ENCODE peak calls at places on chromosomes 2 and 18, in four cellular contexts. D, T, V and G are unnamed samples.

GRCh38 chr2:43040084-43040854 is 186.1 kb downstream of the ZFP36L2 start:
- DNase-seq in D (no peak), T (no peak), V (no peak), G (peak; percentile 59)

GRCh38 chr18:62523631-62524442 is 1.0 kb downstream of the ZCCHC2 start:
- DNase-seq in D (peak; percentile 53), T (peak; percentile 59), V (no peak), G (peak; percentile 64)

GRCh38 chr18:76765649-76766048 is 56.7 kb upstream of the ZNF236 start:
- DNase-seq in D (no peak), T (no peak), V (no peak), G (no peak)

GRCh38 chr2:152155209-152155608 is 20.4 kb downstream of the STAM2 start:
- DNase-seq in D (no peak), T (no peak), V (no peak), G (no peak)

GRCh38 chr2:113795405-113795920 is 39.0 kb upstream of the SLC35F5 start:
- DNase-seq in D (no peak), T (no peak), V (no peak), G (no peak)

GRCh38 chr18:59021500-59021899 is 118.2 kb upstream of the SEC11C start:
- DNase-seq in D (no peak), T (no peak), V (no peak), G (no peak)

GRCh38 chr2:70069049-70069448 is 18.2 kb upstream of the PCBP1 start:
- DNase-seq in D (no peak), T (no peak), V (no peak), G (no peak)

GRCh38 chr2:106547104-106547503 is 59.9 kb downstream of the CD8B2 start:
- DNase-seq in D (no peak), T (no peak), V (no peak), G (no peak)

GRCh38 chr2:83273322-83273721 is 1185.8 kb downstream of the SUCLG1 start:
- DNase-seq in D (no peak), T (no peak), V (no peak), G (no peak)

GRCh38 chr2:200703132-200703925 is 108.4 kb upstream of the BZW1 start:
- DNase-seq in D (peak; percentile 58), T (peak; percentile 70), V (peak; percentile 77), G (peak; percentile 72)

GRCh38 chr18:3012306-3012919 is 531 bp downstream of the LPIN2 start:
- DNase-seq in D (peak; percentile 54), T (peak; percentile 44), V (no peak), G (peak; percentile 51)

GRCh38 chr2:171941316-171941699 is 19.0 kb downstream of the HAT1 start:
- DNase-seq in D (no peak), T (no peak), V (no peak), G (no peak)

GRCh38 chr18:75060185-75060584 is 148.8 kb downstream of the PTGR3 start:
- DNase-seq in D (no peak), T (no peak), V (no peak), G (no peak)

GRCh38 chr2:190482441-190482840 is 52.1 kb downstream of the NEMP2 start:
- DNase-seq in D (no peak), T (no peak), V (no peak), G (no peak)

GRCh38 chr2:23480991-23481797 is 96.2 kb downstream of the KLHL29 start:
- DNase-seq in D (no peak), T (no peak), V (no peak), G (peak; percentile 73)

GRCh38 chr2:95026471-95027368 is 1.2 kb downstream of the MAL start:
- DNase-seq in D (no peak), T (no peak), V (no peak), G (no peak)

GRCh38 chr2:71451695-71452094 is 1.7 kb upstream of the DYSF start:
- DNase-seq in D (no peak), T (no peak), V (no peak), G (no peak)

GRCh38 chr18:22800551-22800951 is 132.6 kb upstream of the RBBP8 start:
- DNase-seq in D (no peak), T (no peak), V (no peak), G (no peak)

GRCh38 chr2:229715895-229716507 is 1.6 kb upstream of the DNER start:
- DNase-seq in D (peak; percentile 10), T (peak; percentile 52), V (peak; percentile 23), G (peak; percentile 67)

GRCh38 chr18:23849141-23849540 is 159.9 kb downstream of the LAMA3 start:
- DNase-seq in D (no peak), T (no peak), V (no peak), G (no peak)

GRCh38 chr2:19955544-19956422 is 34.1 kb downstream of the WDR35 start:
- DNase-seq in D (peak; percentile 80), T (peak; percentile 58), V (peak; percentile 69), G (peak; percentile 77)

GRCh38 chr2:54942373-54942772 is 107.9 kb downstream of the RTN4 start:
- DNase-seq in D (no peak), T (no peak), V (no peak), G (no peak)

GRCh38 chr18:10537765-10538164 is 11.9 kb downstream of the NAPG start:
- DNase-seq in D (no peak), T (no peak), V (no peak), G (no peak)

GRCh38 chr2:231540017-231540416 is 9.8 kb upstream of the NMUR1 start:
- DNase-seq in D (no peak), T (no peak), V (no peak), G (no peak)

GRCh38 chr2:218010116-218010837 is 7.5 kb upstream of the TNS1 start:
- DNase-seq in D (peak; percentile 26), T (peak; percentile 41), V (no peak), G (peak; percentile 82)

GRCh38 chr2:84619784-84620371 is 103.6 kb downstream of the DNAH6 start:
- DNase-seq in D (no peak), T (no peak), V (no peak), G (no peak)

GRCh38 chr2:71101656-71102055 is 28.4 kb downstream of the MCEE start:
- DNase-seq in D (peak; percentile 78), T (peak; percentile 54), V (no peak), G (no peak)

GRCh38 chr2:182715121-182715895 is 749 bp upstream of the DNAJC10 start:
- DNase-seq in D (no peak), T (peak; percentile 55), V (peak; percentile 51), G (no peak)

GRCh38 chr18:45359275-45360009 is 255.8 kb upstream of the SLC14A2 start:
- DNase-seq in D (no peak), T (no peak), V (no peak), G (no peak)

GRCh38 chr18:63180971-63181376 is 138.6 kb downstream of the BCL2 start:
- DNase-seq in D (no peak), T (no peak), V (no peak), G (no peak)

GRCh38 chr2:142220901-142221300 is 90.1 kb upstream of the LRP1B start:
- DNase-seq in D (no peak), T (peak; percentile 38), V (no peak), G (no peak)

GRCh38 chr2:236641051-236641450 is 71.4 kb downstream of the ACKR3 start:
- DNase-seq in D (no peak), T (no peak), V (no peak), G (no peak)